ENCODE peak calls at places on chromosomes 5 and 9, in four cellular contexts. Y is dorsolateral prefrontal cortex, L is hepatic stellate cell, G is bronchial epithelial cell. K is an unnamed sample.

GRCh38 chr9:70044450-70045307 is 1.0 kb downstream of the MAMDC2 start:
- DNase-seq in Y (no peak), L (no peak), G (peak), K (no peak)

GRCh38 chr5:124053340-124053739 is 541.4 kb downstream of the CSNK1G3 start:
- DNase-seq in G (no peak), L (no peak), Y (no peak), K (no peak)

GRCh38 chr9:13993482-13994267 is 320.3 kb downstream of the NFIB start:
- DNase-seq in L (no peak), Y (no peak), G (no peak), K (no peak)

GRCh38 chr9:128607642-128608350 is 48.9 kb downstream of the DYNC2I2 start:
- DNase-seq in Y (peak), L (no peak), G (peak), K (peak)

GRCh38 chr9:80797427-80797825 is 891.9 kb downstream of the TLE1 start:
- DNase-seq in L (no peak), Y (no peak), G (no peak), K (no peak)

GRCh38 chr5:122751293-122751753 is 23.6 kb upstream of the SNX2 start:
- DNase-seq in Y (no peak), L (no peak), G (peak), K (no peak)

GRCh38 chr9:34084562-34084961 is 35.9 kb upstream of the UBAP2 start:
- DNase-seq in Y (peak), G (no peak), L (no peak), K (peak)

GRCh38 chr9:138048184-138048583 is 170.6 kb downstream of the CACNA1B start:
- DNase-seq in L (no peak), G (no peak), Y (no peak), K (peak)

GRCh38 chr5:150255659-150256415 is 33.7 kb downstream of the CAMK2A start:
- DNase-seq in L (no peak), G (no peak), Y (no peak), K (peak)